ENCODE peak calls at places on chromosomes 1 and 21, in five cellular contexts. U, J, Y, Q and N are unnamed samples.

GRCh38 chr21:42652527-42653491 is 612 bp upstream of the PDE9A start:
- DNase-seq in U (peak), J (peak), Y (no peak), Q (peak), N (no peak)

GRCh38 chr1:19656780-19657475 is 7.7 kb upstream of the HTR6 start:
- DNase-seq in U (no peak), J (no peak), Y (no peak), Q (no peak), N (peak)

GRCh38 chr1:112172294-112172882 is 182.9 kb upstream of the KCND3 start:
- DNase-seq in U (peak), J (peak), Y (no peak), Q (peak), N (peak)

GRCh38 chr1:89531480-89532139 is 7.0 kb downstream of the LRRC8B start:
- DNase-seq in U (no peak), J (no peak), Y (no peak), Q (no peak), N (no peak)

GRCh38 chr1:181023265-181024057 is 791 bp upstream of the STX6 start:
- DNase-seq in U (peak), J (no peak), Y (no peak), Q (no peak), N (no peak)

GRCh38 chr1:38064232-38064903 is 17.8 kb upstream of the POU3F1 start:
- DNase-seq in U (no peak), J (no peak), Y (no peak), Q (peak), N (no peak)

GRCh38 chr1:8858112-8858668 is 20.3 kb downstream of the ENO1 start:
- DNase-seq in U (no peak), J (no peak), Y (no peak), Q (peak), N (peak)

GRCh38 chr1:45643978-45644377 is 20.1 kb upstream of the CCDC17 start:
- DNase-seq in U (no peak), J (peak), Y (no peak), Q (no peak), N (no peak)

GRCh38 chr1:111099289-111099688 is 40.6 kb downstream of the DRAM2 start:
- DNase-seq in U (no peak), J (no peak), Y (no peak), Q (no peak), N (peak)

GRCh38 chr1:104156804-104157203 is 407.1 kb downstream of the AMY1C start:
- DNase-seq in U (no peak), J (no peak), Y (no peak), Q (no peak), N (no peak)

GRCh38 chr21:45393833-45394638 is 10.9 kb upstream of the COL18A1 start:
- DNase-seq in U (no peak), J (no peak), Y (no peak), Q (no peak), N (no peak)

GRCh38 chr1:52825868-52826267 is 16.7 kb upstream of the ZYG11A start:
- DNase-seq in U (no peak), J (no peak), Y (no peak), Q (peak), N (peak)

GRCh38 chr1:110205591-110206155 is 4.4 kb upstream of the KCNC4 start:
- DNase-seq in U (no peak), J (no peak), Y (no peak), Q (no peak), N (no peak)

GRCh38 chr1:201495447-201496295 is 11.3 kb downstream of the CSRP1 start:
- DNase-seq in U (peak), J (no peak), Y (no peak), Q (peak), N (no peak)

GRCh38 chr1:52393174-52393573 is 11.0 kb downstream of the ORC1 start:
- DNase-seq in U (no peak), J (no peak), Y (no peak), Q (no peak), N (no peak)

GRCh38 chr1:17441265-17441992 is 2.0 kb upstream of the RCC2 start:
- DNase-seq in U (no peak), J (peak), Y (no peak), Q (peak), N (peak)

GRCh38 chr1:178962853-178963810 is 62.6 kb upstream of the FAM20B start:
- DNase-seq in U (no peak), J (no peak), Y (no peak), Q (no peak), N (no peak)
- H3K4me3 ChIP-seq in U (no peak), J (no peak), Y (no peak), Q (no peak), N (no peak)

GRCh38 chr1:206637605-206638004 is 2.3 kb downstream of the DYRK3 start:
- DNase-seq in U (no peak), J (no peak), Y (no peak), Q (no peak), N (no peak)

GRCh38 chr1:206633708-206634121 is 1.6 kb upstream of the DYRK3 start:
- DNase-seq in U (no peak), J (no peak), Y (no peak), Q (peak), N (peak)

GRCh38 chr1:206635983-206636354 is 633 bp downstream of the DYRK3 start:
- DNase-seq in U (no peak), J (no peak), Y (no peak), Q (no peak), N (peak)

GRCh38 chr1:206635080-206635982 is at the start of gene DYRK3:
- DNase-seq in U (peak), J (peak), Y (peak), Q (peak), N (peak)

GRCh38 chr1:206634365-206635079 is 814 bp upstream of the DYRK3 start:
- DNase-seq in U (peak), J (peak), Y (peak), Q (peak), N (peak)
- H3K4me3 ChIP-seq in U (peak), J (peak), Y (peak), Q (peak), N (peak)

GRCh38 chr1:3736131-3736561 is 16.1 kb upstream of the CCDC27 start:
- DNase-seq in U (no peak), J (no peak), Y (no peak), Q (no peak), N (no peak)
- H3K4me3 ChIP-seq in U (no peak), J (no peak), Y (no peak), Q (no peak), N (no peak)

DNA sequence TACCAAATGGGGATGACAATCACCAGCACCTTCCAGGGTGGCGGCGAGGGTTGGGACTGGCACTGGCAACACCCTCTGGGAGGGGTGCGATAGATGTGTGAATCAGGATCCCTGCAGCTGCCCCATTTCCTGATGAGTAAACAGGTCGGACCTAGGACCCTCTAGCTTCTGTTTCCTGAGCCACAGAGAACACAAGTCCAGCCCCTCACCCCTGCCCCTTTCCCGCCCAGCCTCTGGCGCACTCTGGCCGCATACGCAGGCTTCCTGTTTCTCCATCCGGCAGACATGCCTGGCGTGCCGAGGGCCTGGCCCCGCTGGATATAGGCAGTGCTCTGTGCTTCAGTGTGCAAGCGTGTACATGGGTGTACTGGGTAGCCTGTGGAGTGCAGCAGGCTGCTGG is 4.6 kb downstream of the PEAR1 start:
- DNase-seq in U (peak), J (peak), Y (no peak), Q (peak), N (peak)
- H3K4me3 ChIP-seq in U (no peak), J (no peak), Y (no peak), Q (no peak), N (no peak)

GRCh38 chr1:51296379-51297357 is 33.7 kb downstream of the TTC39A start:
- DNase-seq in U (peak), J (peak), Y (peak), Q (peak), N (peak)

GRCh38 chr1:51299185-51299584 is 31.2 kb downstream of the TTC39A start:
- DNase-seq in U (no peak), J (no peak), Y (no peak), Q (no peak), N (no peak)

GRCh38 chr1:51298322-51298705 is 32.0 kb downstream of the TTC39A start:
- DNase-seq in U (no peak), J (no peak), Y (no peak), Q (no peak), N (no peak)

GRCh38 chr1:51295926-51296325 is 34.4 kb downstream of the TTC39A start:
- DNase-seq in U (peak), J (no peak), Y (no peak), Q (no peak), N (no peak)

DNA sequence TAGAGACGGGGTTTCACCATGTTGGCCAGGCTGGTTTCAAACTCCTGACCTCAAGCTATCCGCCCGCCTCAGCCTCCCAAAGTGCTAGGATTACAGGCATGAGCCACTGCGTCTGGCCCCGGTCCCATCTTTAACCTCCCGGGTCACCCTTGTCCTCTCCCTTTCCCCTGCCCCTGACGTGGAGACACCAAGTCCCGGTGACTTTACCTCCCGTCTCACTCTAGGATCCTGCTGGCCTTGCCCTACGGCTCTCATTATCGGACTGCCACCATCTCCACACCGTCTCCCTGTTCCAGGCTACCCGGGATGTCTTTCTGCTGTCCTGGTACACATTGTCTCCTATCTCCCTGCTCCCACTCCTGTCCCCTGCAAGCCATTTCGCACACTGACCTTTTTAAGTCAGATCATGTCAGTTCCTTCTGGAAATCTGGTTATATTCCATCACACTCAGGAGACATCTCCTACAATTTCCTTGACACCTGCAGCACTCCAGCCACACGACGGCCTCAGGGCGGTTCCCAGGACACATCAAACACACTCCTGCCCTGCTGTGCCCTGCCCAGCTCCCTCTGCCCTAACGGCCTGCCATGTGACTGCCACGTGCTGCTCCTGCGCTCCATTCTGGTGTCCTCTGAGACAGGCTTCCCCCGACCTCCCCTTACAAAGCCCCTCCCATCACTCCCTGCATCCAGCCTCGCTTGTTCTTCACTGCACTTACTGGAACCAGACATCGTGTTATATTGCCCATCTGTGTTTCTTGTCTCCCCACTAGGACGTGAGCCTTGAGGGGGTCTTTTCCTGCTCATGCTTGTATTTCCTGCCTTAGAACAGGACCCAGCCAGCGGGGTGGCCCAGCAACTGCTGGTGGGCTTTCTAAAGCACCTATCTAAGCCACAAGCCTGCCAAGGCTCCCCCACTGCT is 32.7 kb downstream of the TTC39A start:
- DNase-seq in U (peak), J (no peak), Y (no peak), Q (no peak), N (no peak)
- H3K4me3 ChIP-seq in U (peak), J (no peak), Y (no peak), Q (no peak), N (no peak)

GRCh38 chr1:226732856-226733291 is 6.2 kb downstream of the ITPKB start:
- DNase-seq in U (no peak), J (no peak), Y (no peak), Q (no peak), N (no peak)
- H3K4me3 ChIP-seq in U (no peak), J (no peak), Y (peak), Q (no peak), N (no peak)

DNA sequence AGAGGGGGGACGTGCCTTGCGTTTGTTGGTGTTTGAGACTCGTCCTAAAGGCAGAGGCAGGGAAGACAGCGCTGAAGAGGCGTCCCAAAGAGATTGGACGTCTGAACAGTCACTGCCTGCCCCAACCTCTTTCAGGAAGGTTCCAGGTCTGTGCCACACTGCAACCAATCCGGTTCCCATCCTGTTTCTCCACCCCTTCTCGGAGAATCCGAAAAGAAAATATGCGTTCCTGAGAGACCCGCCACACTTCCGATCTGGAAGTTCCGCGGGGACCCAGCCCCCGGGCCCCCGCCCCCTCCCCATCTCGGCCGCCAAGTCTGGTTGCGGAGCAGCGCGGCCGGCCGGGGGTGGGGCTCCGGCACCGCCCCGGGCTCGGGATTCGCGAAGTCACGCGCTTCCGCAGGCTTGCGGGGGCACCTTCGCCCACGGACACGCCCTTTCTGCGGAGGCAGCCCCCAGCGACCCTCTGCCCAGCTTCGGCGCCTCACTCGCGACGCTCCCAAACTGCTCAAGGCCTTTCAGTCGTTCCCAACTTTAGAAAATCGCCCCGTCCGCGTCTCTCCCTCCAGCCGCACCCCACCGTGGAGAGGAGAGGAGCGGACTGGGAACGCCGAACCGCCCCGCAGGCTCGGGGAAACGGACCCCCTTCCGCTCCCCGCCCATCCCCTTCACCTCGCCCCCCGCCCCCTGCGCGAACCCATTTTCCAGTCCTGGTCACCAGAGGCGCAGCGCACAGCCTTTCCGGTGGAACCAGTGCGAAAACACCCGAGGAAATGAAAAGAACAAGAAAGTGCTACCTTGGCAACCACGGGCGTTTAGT is 124.6 kb upstream of the DPYD start:
- DNase-seq in U (no peak), J (peak), Y (no peak), Q (peak), N (no peak)
- H3K4me3 ChIP-seq in U (peak), J (peak), Y (peak), Q (peak), N (no peak)

GRCh38 chr1:204463125-204464060 is 31.2 kb downstream of the PIK3C2B start:
- DNase-seq in U (no peak), J (no peak), Y (no peak), Q (peak), N (no peak)

GRCh38 chr1:204464174-204464573 is 30.4 kb downstream of the PIK3C2B start:
- DNase-seq in U (no peak), J (no peak), Y (no peak), Q (no peak), N (peak)

GRCh38 chr1:204466416-204467405 is 27.9 kb downstream of the PIK3C2B start:
- DNase-seq in U (no peak), J (no peak), Y (no peak), Q (no peak), N (peak)

GRCh38 chr1:204464701-204465100 is 29.9 kb downstream of the PIK3C2B start:
- DNase-seq in U (no peak), J (no peak), Y (no peak), Q (peak), N (no peak)

GRCh38 chr1:204465469-204466415 is 28.9 kb downstream of the PIK3C2B start:
- DNase-seq in U (no peak), J (no peak), Y (no peak), Q (peak), N (peak)
- H3K4me3 ChIP-seq in U (no peak), J (no peak), Y (no peak), Q (no peak), N (no peak)